ENCODE peak calls at places on chromosomes 2 and 18, in four cellular contexts. One of them, this sample, is unnamed.

GRCh38 chr18:79552140-79552631 is 127.4 kb upstream of the CTDP1 start:
- ATAC-seq in body of pancreas: no peak
- ATAC-seq in activated T-cell treated with anti-CD3 and anti-CD28 coated beads, Interleukin-2, amount 50 U/mL, for 4 hours: no peak
- ATAC-seq in stimulated activated effector memory CD8-positive, alpha-beta T cell treated with anti-CD3 and anti-CD28 coated beads, Interleukin-12 subunit alpha, Interleukin-12 subunit beta, amount 100 ng/mL, for 72 hours: no peak
- ATAC-seq in this sample: no peak

GRCh38 chr18:63378919-63379638 is 12.1 kb upstream of the KDSR start:
- ATAC-seq in body of pancreas: no peak
- ATAC-seq in activated T-cell treated with anti-CD3 and anti-CD28 coated beads, Interleukin-2, amount 50 U/mL, for 4 hours: peak
- ATAC-seq in stimulated activated effector memory CD8-positive, alpha-beta T cell treated with anti-CD3 and anti-CD28 coated beads, Interleukin-12 subunit alpha, Interleukin-12 subunit beta, amount 100 ng/mL, for 72 hours: no peak
- ATAC-seq in this sample: peak

GRCh38 chr18:22466608-22467390 is 49.1 kb upstream of the CTAGE1 start:
- ATAC-seq in body of pancreas: peak
- ATAC-seq in activated T-cell treated with anti-CD3 and anti-CD28 coated beads, Interleukin-2, amount 50 U/mL, for 4 hours: no peak
- ATAC-seq in stimulated activated effector memory CD8-positive, alpha-beta T cell treated with anti-CD3 and anti-CD28 coated beads, Interleukin-12 subunit alpha, Interleukin-12 subunit beta, amount 100 ng/mL, for 72 hours: peak
- ATAC-seq in this sample: no peak

GRCh38 chr18:23225518-23225917 is 90.2 kb downstream of the CABLES1 start:
- ATAC-seq in body of pancreas: no peak
- ATAC-seq in activated T-cell treated with anti-CD3 and anti-CD28 coated beads, Interleukin-2, amount 50 U/mL, for 4 hours: no peak
- ATAC-seq in stimulated activated effector memory CD8-positive, alpha-beta T cell treated with anti-CD3 and anti-CD28 coated beads, Interleukin-12 subunit alpha, Interleukin-12 subunit beta, amount 100 ng/mL, for 72 hours: no peak
- ATAC-seq in this sample: no peak

GRCh38 chr2:40329739-40330047 is 122.2 kb downstream of the SLC8A1 start:
- ATAC-seq in body of pancreas: no peak
- ATAC-seq in activated T-cell treated with anti-CD3 and anti-CD28 coated beads, Interleukin-2, amount 50 U/mL, for 4 hours: no peak
- ATAC-seq in stimulated activated effector memory CD8-positive, alpha-beta T cell treated with anti-CD3 and anti-CD28 coated beads, Interleukin-12 subunit alpha, Interleukin-12 subunit beta, amount 100 ng/mL, for 72 hours: no peak
- ATAC-seq in this sample: no peak

GRCh38 chr2:238225911-238226697 is 13.7 kb downstream of the HES6 start:
- ATAC-seq in body of pancreas: no peak
- ATAC-seq in activated T-cell treated with anti-CD3 and anti-CD28 coated beads, Interleukin-2, amount 50 U/mL, for 4 hours: no peak
- ATAC-seq in stimulated activated effector memory CD8-positive, alpha-beta T cell treated with anti-CD3 and anti-CD28 coated beads, Interleukin-12 subunit alpha, Interleukin-12 subunit beta, amount 100 ng/mL, for 72 hours: no peak
- ATAC-seq in this sample: no peak

GRCh38 chr2:45242161-45242741 is 233.0 kb upstream of the SIX2 start:
- ATAC-seq in body of pancreas: peak
- ATAC-seq in activated T-cell treated with anti-CD3 and anti-CD28 coated beads, Interleukin-2, amount 50 U/mL, for 4 hours: no peak
- ATAC-seq in stimulated activated effector memory CD8-positive, alpha-beta T cell treated with anti-CD3 and anti-CD28 coated beads, Interleukin-12 subunit alpha, Interleukin-12 subunit beta, amount 100 ng/mL, for 72 hours: peak
- ATAC-seq in this sample: no peak

GRCh38 chr18:57806201-57806890 is 3.2 kb upstream of the ATP8B1 start:
- ATAC-seq in body of pancreas: no peak
- ATAC-seq in activated T-cell treated with anti-CD3 and anti-CD28 coated beads, Interleukin-2, amount 50 U/mL, for 4 hours: no peak
- ATAC-seq in stimulated activated effector memory CD8-positive, alpha-beta T cell treated with anti-CD3 and anti-CD28 coated beads, Interleukin-12 subunit alpha, Interleukin-12 subunit beta, amount 100 ng/mL, for 72 hours: no peak
- ATAC-seq in this sample: no peak

GRCh38 chr2:109217362-109218086 is 88.5 kb downstream of the SH3RF3 start:
- ATAC-seq in body of pancreas: no peak
- ATAC-seq in activated T-cell treated with anti-CD3 and anti-CD28 coated beads, Interleukin-2, amount 50 U/mL, for 4 hours: no peak
- ATAC-seq in stimulated activated effector memory CD8-positive, alpha-beta T cell treated with anti-CD3 and anti-CD28 coated beads, Interleukin-12 subunit alpha, Interleukin-12 subunit beta, amount 100 ng/mL, for 72 hours: no peak
- ATAC-seq in this sample: peak

GRCh38 chr2:160454070-160454797 is 39.4 kb downstream of the RBMS1 start:
- ATAC-seq in body of pancreas: no peak
- ATAC-seq in activated T-cell treated with anti-CD3 and anti-CD28 coated beads, Interleukin-2, amount 50 U/mL, for 4 hours: no peak
- ATAC-seq in stimulated activated effector memory CD8-positive, alpha-beta T cell treated with anti-CD3 and anti-CD28 coated beads, Interleukin-12 subunit alpha, Interleukin-12 subunit beta, amount 100 ng/mL, for 72 hours: no peak
- ATAC-seq in this sample: no peak

GRCh38 chr2:80062298-80062697 is 242.3 kb downstream of the LRRTM1 start:
- ATAC-seq in body of pancreas: no peak
- ATAC-seq in activated T-cell treated with anti-CD3 and anti-CD28 coated beads, Interleukin-2, amount 50 U/mL, for 4 hours: no peak
- ATAC-seq in stimulated activated effector memory CD8-positive, alpha-beta T cell treated with anti-CD3 and anti-CD28 coated beads, Interleukin-12 subunit alpha, Interleukin-12 subunit beta, amount 100 ng/mL, for 72 hours: no peak
- ATAC-seq in this sample: no peak

GRCh38 chr2:160010361-160011145 is 51.9 kb downstream of the PLA2R1 start:
- ATAC-seq in body of pancreas: no peak
- ATAC-seq in activated T-cell treated with anti-CD3 and anti-CD28 coated beads, Interleukin-2, amount 50 U/mL, for 4 hours: no peak
- ATAC-seq in stimulated activated effector memory CD8-positive, alpha-beta T cell treated with anti-CD3 and anti-CD28 coated beads, Interleukin-12 subunit alpha, Interleukin-12 subunit beta, amount 100 ng/mL, for 72 hours: no peak
- ATAC-seq in this sample: no peak

GRCh38 chr2:29033656-29034055 is 40.7 kb downstream of the PCARE start:
- ATAC-seq in body of pancreas: no peak
- ATAC-seq in activated T-cell treated with anti-CD3 and anti-CD28 coated beads, Interleukin-2, amount 50 U/mL, for 4 hours: no peak
- ATAC-seq in stimulated activated effector memory CD8-positive, alpha-beta T cell treated with anti-CD3 and anti-CD28 coated beads, Interleukin-12 subunit alpha, Interleukin-12 subunit beta, amount 100 ng/mL, for 72 hours: no peak
- ATAC-seq in this sample: no peak

GRCh38 chr2:239579081-239579480 is 178.3 kb upstream of the HDAC4 start:
- ATAC-seq in body of pancreas: no peak
- ATAC-seq in activated T-cell treated with anti-CD3 and anti-CD28 coated beads, Interleukin-2, amount 50 U/mL, for 4 hours: no peak
- ATAC-seq in stimulated activated effector memory CD8-positive, alpha-beta T cell treated with anti-CD3 and anti-CD28 coated beads, Interleukin-12 subunit alpha, Interleukin-12 subunit beta, amount 100 ng/mL, for 72 hours: no peak
- ATAC-seq in this sample: no peak

GRCh38 chr18:9469700-9470099 is 5.6 kb upstream of the RALBP1 start:
- ATAC-seq in body of pancreas: no peak
- ATAC-seq in activated T-cell treated with anti-CD3 and anti-CD28 coated beads, Interleukin-2, amount 50 U/mL, for 4 hours: no peak
- ATAC-seq in stimulated activated effector memory CD8-positive, alpha-beta T cell treated with anti-CD3 and anti-CD28 coated beads, Interleukin-12 subunit alpha, Interleukin-12 subunit beta, amount 100 ng/mL, for 72 hours: no peak
- ATAC-seq in this sample: peak

GRCh38 chr2:20377738-20378137 is 27.1 kb upstream of the PUM2 start:
- ATAC-seq in body of pancreas: no peak
- ATAC-seq in activated T-cell treated with anti-CD3 and anti-CD28 coated beads, Interleukin-2, amount 50 U/mL, for 4 hours: no peak
- ATAC-seq in stimulated activated effector memory CD8-positive, alpha-beta T cell treated with anti-CD3 and anti-CD28 coated beads, Interleukin-12 subunit alpha, Interleukin-12 subunit beta, amount 100 ng/mL, for 72 hours: no peak
- ATAC-seq in this sample: no peak

GRCh38 chr2:216388046-216388884 is 16.0 kb upstream of the MARCHF4 start:
- ATAC-seq in body of pancreas: no peak
- ATAC-seq in activated T-cell treated with anti-CD3 and anti-CD28 coated beads, Interleukin-2, amount 50 U/mL, for 4 hours: peak
- ATAC-seq in stimulated activated effector memory CD8-positive, alpha-beta T cell treated with anti-CD3 and anti-CD28 coated beads, Interleukin-12 subunit alpha, Interleukin-12 subunit beta, amount 100 ng/mL, for 72 hours: peak
- ATAC-seq in this sample: peak